ENCODE peak calls at places on chromosome 6, in seven cellular contexts. L is stimulated activated CD8-positive, alpha-beta memory T cell treated with anti-CD3 and anti-CD28 coated beads, Interleukin-15, amount 100 ng/mL, for 24 hours; O is naive thymus-derived CD8-positive, alpha-beta T cell; V is HFF-Myc; F is immature natural killer cell; J is stromal cell of bone marrow; H is M059J. P is an unnamed sample.

GRCh38 chr6:134689177-134689576 is 260.7 kb downstream of the ALDH8A1 start:
- DNase-seq in L (no peak), O (no peak), V (no peak), F (no peak), J (no peak), H (no peak), P (no peak)

GRCh38 chr6:35220711-35221110 is 7.0 kb downstream of the SCUBE3 start:
- DNase-seq in L (no peak), O (no peak), V (no peak), F (no peak), J (no peak), H (no peak), P (no peak)

GRCh38 chr6:162070639-162071038 is 656.9 kb downstream of the PRKN start:
- DNase-seq in L (no peak), O (no peak), V (no peak), F (no peak), J (no peak), H (no peak), P (no peak)

GRCh38 chr6:137155830-137156229 is 17.6 kb downstream of the IL22RA2 start:
- DNase-seq in L (no peak), O (peak; percentile 9), V (no peak), F (peak; percentile 82), J (peak; percentile 54), H (peak; percentile 73), P (peak; percentile 79)

GRCh38 chr6:75761489-75761888 is 12.4 kb downstream of the MYO6 start:
- DNase-seq in L (no peak), O (no peak), V (no peak), F (no peak), J (no peak), H (no peak), P (no peak)

GRCh38 chr6:72748759-72749158 is 126.9 kb downstream of the KCNQ5 start:
- DNase-seq in L (no peak), O (no peak), V (peak; percentile 74), F (no peak), J (peak; percentile 92), H (peak; percentile 95), P (no peak)

GRCh38 chr6:17427062-17427461 is 33.7 kb downstream of the CAP2 start:
- DNase-seq in L (no peak), O (no peak), V (no peak), F (no peak), J (no peak), H (no peak), P (no peak)

GRCh38 chr6:51432481-51432880 is 613.8 kb downstream of the TFAP2B start:
- DNase-seq in L (no peak), O (no peak), V (no peak), F (no peak), J (no peak), H (peak; percentile 20), P (no peak)

GRCh38 chr6:56757585-56757984 is 114.9 kb upstream of the DST start:
- DNase-seq in L (no peak), O (no peak), V (no peak), F (no peak), J (no peak), H (peak; percentile 76), P (no peak)

GRCh38 chr6:484086-484728 is 92.7 kb downstream of the IRF4 start:
- DNase-seq in L (no peak), O (no peak), V (no peak), F (no peak), J (no peak), H (peak; percentile 13), P (no peak)

GRCh38 chr6:15253107-15254073 is 7.5 kb downstream of the JARID2 start:
- DNase-seq in L (no peak), O (no peak), V (no peak), F (no peak), J (no peak), H (no peak), P (no peak)

GRCh38 chr6:143782517-143782916 is 60.6 kb upstream of the LTV1 start:
- DNase-seq in L (no peak), O (no peak), V (no peak), F (no peak), J (peak; percentile 29), H (no peak), P (no peak)

GRCh38 chr6:2877960-2878359 is 25.1 kb downstream of the SERPINB9 start:
- DNase-seq in L (no peak), O (no peak), V (no peak), F (no peak), J (no peak), H (no peak), P (peak; percentile 37)

GRCh38 chr6:43858161-43859153 is 88.4 kb downstream of the VEGFA start:
- DNase-seq in L (no peak), O (no peak), V (no peak), F (no peak), J (no peak), H (no peak), P (no peak)

GRCh38 chr6:24105146-24105545 is 20.9 kb upstream of the NRSN1 start:
- DNase-seq in L (no peak), O (no peak), V (no peak), F (no peak), J (no peak), H (no peak), P (no peak)

GRCh38 chr6:1901556-1901955 is 291.8 kb downstream of the FOXC1 start:
- DNase-seq in L (no peak), O (no peak), V (no peak), F (no peak), J (no peak), H (peak; percentile 78), P (no peak)

GRCh38 chr6:958531-958930 is 265.6 kb upstream of the EXOC2 start:
- DNase-seq in L (no peak), O (no peak), V (peak; percentile 98), F (no peak), J (peak; percentile 61), H (peak; percentile 98), P (no peak)

GRCh38 chr6:116447052-116447451 is 14.1 kb upstream of the CALHM6 start:
- DNase-seq in L (no peak), O (no peak), V (no peak), F (no peak), J (no peak), H (peak; percentile 48), P (no peak)

GRCh38 chr6:141421378-141421777 is 711.3 kb upstream of the GJE1 start:
- DNase-seq in L (no peak), O (no peak), V (peak; percentile 67), F (no peak), J (no peak), H (peak; percentile 94), P (no peak)

GRCh38 chr6:159979136-159979874 is 10.4 kb downstream of the IGF2R start:
- DNase-seq in L (no peak), O (peak; percentile 53), V (no peak), F (peak; percentile 79), J (no peak), H (peak; percentile 91), P (peak; percentile 79)

GRCh38 chr6:31771992-31772358 is 5.2 kb downstream of the VWA7 start:
- DNase-seq in L (no peak), O (no peak), V (peak; percentile 32), F (no peak), J (no peak), H (peak; percentile 67), P (no peak)

GRCh38 chr6:72835749-72836148 is 213.9 kb downstream of the KCNQ5 start:
- DNase-seq in L (no peak), O (no peak), V (no peak), F (no peak), J (no peak), H (no peak), P (no peak)

P was measured in activated CD8-positive, alpha-beta T cell treated with anti-CD3 and anti-CD28 coated beads, Interleukin-2, amount 10 ng/mL, durations not matched to agents 7 days and 5 days.